ENCODE peak calls at places on chromosomes 6 and 20, in seven cellular contexts. One of them, this sample, is unnamed.

GRCh38 chr20:57829336-57829735 is 119.5 kb upstream of the PMEPA1 start:
- DNase-seq in ovary: no peak
- DNase-seq in lower lobe of right lung: no peak
- DNase-seq in stimulated activated CD4-positive, alpha-beta T cell treated with anti-CD3 and anti-CD28 coated beads, Interleukin-4, amount 100 ng/mL, for 1 hour: no peak
- DNase-seq in T-helper 2 cell: no peak
- DNase-seq in choroid plexus epithelial cell: no peak
- DNase-seq in astrocyte of the spinal cord: no peak
- DNase-seq in this sample: no peak

GRCh38 chr6:133208183-133208755 is 32.9 kb upstream of the EYA4 start:
- DNase-seq in ovary: no peak
- DNase-seq in stimulated activated CD4-positive, alpha-beta T cell treated with anti-CD3 and anti-CD28 coated beads, Interleukin-4, amount 100 ng/mL, for 1 hour: no peak
- DNase-seq in astrocyte of the spinal cord: peak; percentile 15
- DNase-seq in T-helper 2 cell: no peak
- DNase-seq in lower lobe of right lung: no peak
- DNase-seq in choroid plexus epithelial cell: peak; percentile 37
- DNase-seq in this sample: no peak

GRCh38 chr6:141753180-141753579 is 379.5 kb upstream of the GJE1 start:
- DNase-seq in ovary: no peak
- DNase-seq in lower lobe of right lung: no peak
- DNase-seq in stimulated activated CD4-positive, alpha-beta T cell treated with anti-CD3 and anti-CD28 coated beads, Interleukin-4, amount 100 ng/mL, for 1 hour: no peak
- DNase-seq in astrocyte of the spinal cord: no peak
- DNase-seq in T-helper 2 cell: no peak
- DNase-seq in choroid plexus epithelial cell: no peak
- DNase-seq in this sample: no peak

GRCh38 chr6:113442040-113442439 is 415.1 kb upstream of the MARCKS start:
- DNase-seq in lower lobe of right lung: no peak
- DNase-seq in astrocyte of the spinal cord: no peak
- DNase-seq in choroid plexus epithelial cell: no peak
- DNase-seq in stimulated activated CD4-positive, alpha-beta T cell treated with anti-CD3 and anti-CD28 coated beads, Interleukin-4, amount 100 ng/mL, for 1 hour: no peak
- DNase-seq in ovary: no peak
- DNase-seq in T-helper 2 cell: no peak
- DNase-seq in this sample: no peak

GRCh38 chr6:11604836-11605506 is 67.4 kb downstream of the TMEM170B start:
- DNase-seq in T-helper 2 cell: no peak
- DNase-seq in lower lobe of right lung: no peak
- DNase-seq in stimulated activated CD4-positive, alpha-beta T cell treated with anti-CD3 and anti-CD28 coated beads, Interleukin-4, amount 100 ng/mL, for 1 hour: no peak
- DNase-seq in choroid plexus epithelial cell: no peak
- DNase-seq in astrocyte of the spinal cord: no peak
- DNase-seq in ovary: no peak
- DNase-seq in this sample: no peak

GRCh38 chr6:32370510-32370909 is 1.2 kb downstream of the TSBP1 start:
- DNase-seq in ovary: no peak
- DNase-seq in lower lobe of right lung: no peak
- DNase-seq in choroid plexus epithelial cell: peak; percentile 6
- DNase-seq in stimulated activated CD4-positive, alpha-beta T cell treated with anti-CD3 and anti-CD28 coated beads, Interleukin-4, amount 100 ng/mL, for 1 hour: no peak
- DNase-seq in astrocyte of the spinal cord: peak; percentile 15
- DNase-seq in T-helper 2 cell: no peak
- DNase-seq in this sample: no peak

GRCh38 chr20:61695741-61696140 is 369.9 kb downstream of the TAF4 start:
- DNase-seq in choroid plexus epithelial cell: no peak
- DNase-seq in astrocyte of the spinal cord: no peak
- DNase-seq in ovary: no peak
- DNase-seq in lower lobe of right lung: no peak
- DNase-seq in stimulated activated CD4-positive, alpha-beta T cell treated with anti-CD3 and anti-CD28 coated beads, Interleukin-4, amount 100 ng/mL, for 1 hour: no peak
- DNase-seq in T-helper 2 cell: no peak
- DNase-seq in this sample: no peak

GRCh38 chr6:150288456-150288855 is 80.4 kb upstream of the IYD start:
- DNase-seq in stimulated activated CD4-positive, alpha-beta T cell treated with anti-CD3 and anti-CD28 coated beads, Interleukin-4, amount 100 ng/mL, for 1 hour: no peak
- DNase-seq in T-helper 2 cell: no peak
- DNase-seq in lower lobe of right lung: no peak
- DNase-seq in choroid plexus epithelial cell: no peak
- DNase-seq in astrocyte of the spinal cord: no peak
- DNase-seq in ovary: no peak
- DNase-seq in this sample: no peak

GRCh38 chr6:50849016-50849748 is 30.5 kb downstream of the TFAP2B start:
- DNase-seq in ovary: no peak
- DNase-seq in stimulated activated CD4-positive, alpha-beta T cell treated with anti-CD3 and anti-CD28 coated beads, Interleukin-4, amount 100 ng/mL, for 1 hour: no peak
- DNase-seq in astrocyte of the spinal cord: no peak
- DNase-seq in lower lobe of right lung: no peak
- DNase-seq in choroid plexus epithelial cell: no peak
- DNase-seq in T-helper 2 cell: no peak
- DNase-seq in this sample: no peak

GRCh38 chr20:36248836-36249235 is 12.6 kb downstream of the AAR2 start:
- DNase-seq in stimulated activated CD4-positive, alpha-beta T cell treated with anti-CD3 and anti-CD28 coated beads, Interleukin-4, amount 100 ng/mL, for 1 hour: no peak
- DNase-seq in astrocyte of the spinal cord: no peak
- DNase-seq in lower lobe of right lung: no peak
- DNase-seq in ovary: no peak
- DNase-seq in choroid plexus epithelial cell: no peak
- DNase-seq in T-helper 2 cell: no peak
- DNase-seq in this sample: no peak

GRCh38 chr6:119207973-119208725 is 129.7 kb upstream of the FAM184A start:
- DNase-seq in T-helper 2 cell: no peak
- DNase-seq in ovary: no peak
- DNase-seq in lower lobe of right lung: no peak
- DNase-seq in stimulated activated CD4-positive, alpha-beta T cell treated with anti-CD3 and anti-CD28 coated beads, Interleukin-4, amount 100 ng/mL, for 1 hour: no peak
- DNase-seq in choroid plexus epithelial cell: peak; percentile 73
- DNase-seq in astrocyte of the spinal cord: peak; percentile 89
- DNase-seq in this sample: no peak

GRCh38 chr6:148973809-148974208 is 227.0 kb downstream of the UST start:
- DNase-seq in astrocyte of the spinal cord: peak; percentile 62
- DNase-seq in lower lobe of right lung: no peak
- DNase-seq in choroid plexus epithelial cell: peak; percentile 75
- DNase-seq in T-helper 2 cell: no peak
- DNase-seq in stimulated activated CD4-positive, alpha-beta T cell treated with anti-CD3 and anti-CD28 coated beads, Interleukin-4, amount 100 ng/mL, for 1 hour: no peak
- DNase-seq in ovary: no peak
- DNase-seq in this sample: no peak

GRCh38 chr6:40251609-40252008 is 317.3 kb upstream of the MOCS1 start:
- DNase-seq in T-helper 2 cell: no peak
- DNase-seq in choroid plexus epithelial cell: no peak
- DNase-seq in lower lobe of right lung: no peak
- DNase-seq in astrocyte of the spinal cord: no peak
- DNase-seq in stimulated activated CD4-positive, alpha-beta T cell treated with anti-CD3 and anti-CD28 coated beads, Interleukin-4, amount 100 ng/mL, for 1 hour: no peak
- DNase-seq in ovary: no peak
- DNase-seq in this sample: no peak

This sample was measured in sciatic nerve.